ENCODE peak calls at places on chromosomes 7 and 10, in four cellular contexts. V is lower lobe of right lung; N is activated CD4-positive, alpha-beta T cell treated with anti-CD3 and anti-CD28 coated beads, Interleukin-2, amount 50 U/mL, for 24 hours; P is activated naive CD4-positive, alpha-beta T cell treated with anti-CD3 and anti-CD28 coated beads, Interleukin-2, amount 10 ng/mL, durations not matched to agents 7 days and 5 days. Y is an unnamed sample.

GRCh38 chr7:137838706-137839315 is 8.0 kb downstream of the DGKI start:
- DNase-seq in V (no peak), N (no peak), P (no peak), Y (no peak)

GRCh38 chr7:30556854-30557644 is 37.6 kb upstream of the GARS1 start:
- DNase-seq in V (no peak), N (no peak), P (no peak), Y (no peak)

GRCh38 chr10:22710139-22710745 is 4.1 kb downstream of the PIP4K2A start:
- DNase-seq in V (peak), N (no peak), P (no peak), Y (no peak)

GRCh38 chr7:153858335-153858734 is 193.9 kb upstream of the DPP6 start:
- DNase-seq in V (no peak), N (no peak), P (no peak), Y (no peak)

GRCh38 chr7:94908204-94909022 is 1.0 kb downstream of the PPP1R9A start:
- DNase-seq in V (peak), N (no peak), P (no peak), Y (peak)

GRCh38 chr10:28432210-28432676 is 100.7 kb upstream of the WAC start:
- DNase-seq in V (peak), N (peak), P (peak), Y (peak)

GRCh38 chr7:6436385-6436685 is 11.4 kb downstream of the DAGLB start:
- DNase-seq in V (no peak), N (no peak), P (peak), Y (no peak)

GRCh38 chr7:22329816-22330524 is 27.0 kb downstream of the RAPGEF5 start:
- DNase-seq in V (no peak), N (no peak), P (no peak), Y (no peak)

GRCh38 chr7:266851-267840 is 22.8 kb upstream of the FOXL3 start:
- DNase-seq in V (peak), N (no peak), P (no peak), Y (no peak)

GRCh38 chr10:818010-818409 is 113.5 kb downstream of the LARP4B start:
- DNase-seq in V (no peak), N (no peak), P (no peak), Y (no peak)

GRCh38 chr10:101772895-101773761 is 2.8 kb downstream of the FGF8 start:
- DNase-seq in V (no peak), N (no peak), P (no peak), Y (no peak)

GRCh38 chr7:24574365-24574764 is 1.1 kb downstream of the PALS2 start:
- DNase-seq in V (no peak), N (no peak), P (no peak), Y (no peak)

GRCh38 chr10:130771491-130771890 is 540.0 kb downstream of the TCERG1L start:
- DNase-seq in V (no peak), N (no peak), P (no peak), Y (no peak)

GRCh38 chr7:2811476-2812118 is 32.5 kb downstream of the GNA12 start:
- DNase-seq in V (peak), N (no peak), P (no peak), Y (no peak)

GRCh38 chr7:28530175-28531142 is 118.1 kb downstream of the CREB5 start:
- DNase-seq in V (peak), N (no peak), P (no peak), Y (no peak)

GRCh38 chr10:47413531-47414226 is 29.6 kb upstream of the ZNF488 start:
- DNase-seq in V (no peak), N (no peak), P (no peak), Y (no peak)

GRCh38 chr10:114448897-114449296 is 44.6 kb upstream of the AFAP1L2 start:
- DNase-seq in V (no peak), N (no peak), P (no peak), Y (no peak)

GRCh38 chr7:46007990-46008643 is 87.0 kb upstream of the IGFBP3 start:
- DNase-seq in V (no peak), N (no peak), P (no peak), Y (no peak)

GRCh38 chr7:749121-749520 is 22.0 kb upstream of the PRKAR1B start:
- DNase-seq in V (peak), N (no peak), P (no peak), Y (no peak)

GRCh38 chr10:99958287-99958686 is 51.5 kb downstream of the DNMBP start:
- DNase-seq in V (no peak), N (no peak), P (no peak), Y (no peak)

GRCh38 chr10:79229081-79229541 is 118.2 kb upstream of the PPIF start:
- DNase-seq in V (no peak), N (no peak), P (no peak), Y (no peak)